ENCODE peak calls at places on chromosomes 11 and 22, in nine cellular contexts. Z, J, O, L, X, N, I, Q and D are unnamed samples.

GRCh38 chr11:44534215-44534711 is 31.2 kb upstream of the CD82 start:
- DNase-seq in I (no peak), J (no peak), N (no peak), Q (no peak), Z (no peak), L (no peak), X (no peak), O (no peak), D (no peak)

GRCh38 chr11:34508514-34508913 is 5.1 kb downstream of the ELF5 start:
- DNase-seq in Q (no peak), X (no peak), L (no peak), O (no peak), N (no peak), Z (no peak), J (no peak), I (no peak), D (no peak)

GRCh38 chr11:118622376-118623290 is 15.2 kb downstream of the PHLDB1 start:
- DNase-seq in J (peak), O (no peak), N (peak), X (no peak), L (no peak), Q (no peak), Z (peak), I (peak), D (no peak)

GRCh38 chr11:73464347-73464746 is 88.1 kb downstream of the RELT start:
- DNase-seq in I (no peak), Z (no peak), N (no peak), X (no peak), O (no peak), L (no peak), Q (no peak), J (peak), D (no peak)

GRCh38 chr11:112724194-112724790 is 236.9 kb upstream of the NCAM1 start:
- DNase-seq in N (no peak), X (no peak), L (no peak), J (no peak), Q (no peak), Z (no peak), O (no peak), I (no peak), D (no peak)

GRCh38 chr11:11454671-11455223 is 101.7 kb upstream of the CSNK2A3 start:
- DNase-seq in J (no peak), L (no peak), N (no peak), X (no peak), Z (no peak), Q (no peak), I (no peak), O (no peak), D (no peak)

GRCh38 chr11:75164318-75164827 is 13.5 kb downstream of the SLCO2B1 start:
- DNase-seq in O (no peak), Q (no peak), L (no peak), I (no peak), J (no peak), X (no peak), Z (no peak), N (peak), D (no peak)

GRCh38 chr11:72630104-72630852 is 43.9 kb downstream of the PDE2A start:
- DNase-seq in Q (no peak), O (no peak), X (no peak), I (no peak), Z (no peak), N (no peak), L (no peak), J (no peak), D (no peak)

GRCh38 chr11:131600591-131600990 is 230.2 kb downstream of the NTM start:
- DNase-seq in Z (no peak), I (no peak), N (no peak), L (no peak), O (no peak), X (no peak), Q (no peak), J (no peak), D (no peak)

GRCh38 chr22:17171016-17171312 is 11.9 kb upstream of the HDHD5 start:
- DNase-seq in J (no peak), Z (no peak), O (no peak), N (no peak), L (no peak), I (no peak), Q (no peak), X (no peak), D (no peak)

GRCh38 chr11:107581147-107581546 is 9.8 kb upstream of the ELMOD1 start:
- DNase-seq in L (no peak), Z (no peak), J (no peak), I (no peak), X (no peak), O (no peak), N (no peak), Q (no peak), D (no peak)

GRCh38 chr11:129814244-129814992 is 1.2 kb upstream of the TMEM45B start:
- DNase-seq in J (no peak), I (peak), N (no peak), X (no peak), Q (no peak), L (no peak), O (no peak), Z (no peak), D (no peak)

GRCh38 chr11:3220101-3220500 is 1.5 kb upstream of the MRGPRG start:
- DNase-seq in Z (no peak), Q (no peak), N (no peak), L (no peak), I (peak), O (no peak), X (no peak), J (no peak), D (no peak)

GRCh38 chr11:115298613-115299012 is 205.6 kb downstream of the CADM1 start:
- DNase-seq in N (no peak), Z (no peak), I (no peak), Q (no peak), L (no peak), X (no peak), J (no peak), O (no peak), D (no peak)

GRCh38 chr11:13140028-13140870 is 131.1 kb downstream of the RASSF10 start:
- DNase-seq in I (no peak), N (no peak), O (no peak), L (peak), Z (no peak), X (no peak), J (peak), Q (peak), D (no peak)

GRCh38 chr11:2892215-2893020 is 6.8 kb upstream of the CDKN1C start:
- DNase-seq in J (peak), L (peak), N (no peak), O (peak), I (peak), Q (peak), Z (peak), X (peak), D (peak)

GRCh38 chr11:9953994-9954626 is 290.2 kb downstream of the SWAP70 start:
- DNase-seq in I (no peak), N (no peak), L (no peak), O (no peak), Z (peak), J (no peak), X (no peak), Q (no peak), D (no peak)

GRCh38 chr22:46509416-46510089 is 27.9 kb downstream of the CELSR1 start:
- DNase-seq in Z (no peak), Q (no peak), O (no peak), N (no peak), J (no peak), L (no peak), X (no peak), I (no peak), D (no peak)

GRCh38 chr11:6403539-6403938 is 13.3 kb downstream of the SMPD1 start:
- DNase-seq in N (no peak), I (peak), O (no peak), X (no peak), Q (no peak), J (no peak), Z (no peak), L (no peak), D (no peak)

GRCh38 chr22:20239951-20240773 is 28.0 kb downstream of the RTN4R start:
- DNase-seq in I (no peak), O (no peak), J (no peak), X (peak), Z (peak), Q (no peak), L (no peak), N (no peak), D (no peak)

GRCh38 chr11:115623021-115623451 is 118.8 kb upstream of the CADM1 start:
- DNase-seq in Z (peak), I (peak), X (no peak), O (no peak), L (peak), J (peak), N (peak), Q (peak), D (no peak)

GRCh38 chr11:94794287-94795168 is 26.4 kb downstream of the AMOTL1 start:
- DNase-seq in L (no peak), N (peak), O (no peak), Q (peak), J (peak), X (no peak), I (no peak), Z (peak), D (no peak)

GRCh38 chr22:22061085-22062077 is 78.8 kb upstream of the TOP3B start:
- DNase-seq in Z (peak), J (peak), I (no peak), X (no peak), O (no peak), Q (no peak), N (no peak), L (no peak), D (no peak)

GRCh38 chr11:61917357-61918109 is at the start of gene RAB3IL1:
- DNase-seq in O (no peak), I (peak), Q (peak), Z (peak), N (peak), X (peak), L (peak), J (no peak), D (no peak)

DNA sequence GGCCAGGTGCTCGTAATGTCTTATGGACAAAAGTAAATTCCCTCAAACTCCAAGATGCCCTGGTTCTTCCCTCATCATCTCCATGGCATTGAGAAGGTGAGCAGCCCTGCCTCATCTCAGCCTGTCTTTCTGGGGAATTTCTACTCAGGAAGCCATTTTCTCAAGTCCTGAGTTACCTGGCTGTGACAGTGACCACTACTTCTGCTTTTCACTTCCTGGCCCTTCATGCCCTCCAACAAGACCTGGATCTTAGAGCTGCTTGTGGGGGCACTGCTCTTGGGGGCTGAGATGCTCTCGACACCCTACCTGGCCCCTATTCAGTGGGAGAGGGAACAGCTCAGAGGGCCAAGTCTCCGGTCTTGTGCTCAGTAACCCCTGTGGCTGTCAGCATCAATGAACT is 5.4 kb upstream of the IGSF22 start:
- DNase-seq in I (no peak), L (no peak), Z (no peak), J (no peak), Q (no peak), X (no peak), O (no peak), N (no peak), D (no peak)
- TF ChIP-seq CTCF in I (no peak), L (no peak), Z (no peak), J (no peak), Q (no peak), X (no peak), O (no peak), N (no peak), D (no peak)

DNA sequence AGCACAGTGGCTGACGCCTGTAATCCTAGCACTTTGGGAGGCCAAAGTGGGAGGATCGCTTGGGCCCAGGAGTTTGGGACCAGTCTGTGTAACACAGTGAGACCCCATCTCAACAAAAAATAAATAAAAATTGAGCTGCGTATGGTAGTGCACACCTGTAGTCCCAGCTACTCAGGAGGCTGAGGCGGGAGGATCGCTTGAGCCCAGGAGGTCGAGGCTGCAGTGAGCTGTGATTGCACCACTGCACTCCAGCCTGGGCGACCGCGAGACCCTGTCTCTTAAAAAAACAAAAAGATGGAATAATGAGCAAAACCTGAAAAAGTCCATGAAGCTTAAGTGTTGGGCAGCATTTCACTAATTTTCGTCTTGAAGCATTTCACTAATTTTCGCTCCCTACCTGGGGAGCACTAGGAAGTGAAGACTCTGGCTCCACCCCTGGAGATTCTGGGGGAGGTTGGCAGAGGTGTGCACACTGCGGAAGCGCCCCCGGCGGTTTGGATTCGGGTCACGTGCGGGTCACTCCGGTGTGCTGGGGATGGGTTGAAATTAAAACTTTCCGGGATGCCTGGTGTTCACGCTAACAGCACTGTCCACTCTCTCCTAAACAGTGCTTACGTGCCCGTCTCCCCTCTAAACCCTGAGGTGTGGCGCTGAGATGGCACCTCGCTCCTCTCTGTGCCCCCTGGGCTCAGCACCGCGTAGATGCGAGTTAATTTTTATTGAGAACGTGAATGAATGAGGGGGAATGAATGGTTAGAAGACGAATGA is 905 bp upstream of the NAA40 start:
- DNase-seq in X (no peak), N (no peak), O (no peak), I (peak), Z (no peak), L (peak), J (no peak), Q (no peak), D (no peak)
- TF ChIP-seq CTCF in X (peak), N (no peak), O (no peak), I (no peak), Z (no peak), L (no peak), J (no peak), Q (no peak), D (no peak)

GRCh38 chr11:8206251-8207079 is 37.6 kb upstream of the RIC3 start:
- DNase-seq in Z (peak), N (no peak), O (no peak), L (peak), X (no peak), J (no peak), Q (peak), I (no peak), D (peak)

GRCh38 chr11:8203980-8204379 is 35.2 kb upstream of the RIC3 start:
- DNase-seq in I (no peak), X (no peak), L (no peak), Q (no peak), O (no peak), J (no peak), N (no peak), Z (no peak), D (no peak)

GRCh38 chr11:8202428-8203160 is 33.8 kb upstream of the RIC3 start:
- DNase-seq in I (no peak), N (no peak), Q (no peak), X (no peak), J (no peak), L (no peak), O (no peak), Z (no peak), D (no peak)

GRCh38 chr11:8205566-8205965 is 36.7 kb upstream of the RIC3 start:
- DNase-seq in Z (no peak), N (no peak), Q (peak), O (no peak), L (no peak), X (no peak), I (no peak), J (no peak), D (no peak)

DNA sequence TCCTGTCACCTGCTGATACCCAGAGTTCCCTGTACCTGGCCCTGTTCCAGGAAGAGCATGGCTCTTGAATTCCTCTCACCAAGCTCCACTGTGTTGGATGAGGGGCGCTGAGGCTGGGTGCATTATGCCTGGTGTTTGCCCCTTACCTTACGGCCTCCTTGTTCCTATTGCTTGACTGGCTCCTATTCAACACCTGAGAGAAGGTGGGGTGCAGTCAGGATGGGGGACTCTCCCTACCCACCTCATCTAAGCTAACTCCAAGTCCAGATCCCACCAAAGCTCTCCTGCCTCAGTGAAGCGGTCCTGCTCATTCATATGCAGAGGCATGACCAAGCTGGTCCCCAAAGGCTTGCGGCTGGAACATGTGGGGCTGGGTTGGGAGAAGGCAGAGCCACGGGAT is 35.8 kb upstream of the RIC3 start:
- DNase-seq in I (no peak), Z (no peak), N (no peak), X (no peak), Q (no peak), J (no peak), L (no peak), O (no peak), D (no peak)
- TF ChIP-seq CTCF in I (no peak), Z (no peak), N (no peak), X (no peak), Q (no peak), J (no peak), L (no peak), O (no peak), D (no peak)

GRCh38 chr22:45251828-45252227 is 11.1 kb upstream of the KIAA0930 start:
- DNase-seq in I (no peak), Q (no peak), O (no peak), Z (no peak), N (no peak), L (no peak), X (no peak), J (no peak), D (no peak)
- TF ChIP-seq CTCF in I (no peak), Q (no peak), O (no peak), Z (no peak), N (no peak), L (no peak), X (peak), J (no peak), D (no peak)

DNA sequence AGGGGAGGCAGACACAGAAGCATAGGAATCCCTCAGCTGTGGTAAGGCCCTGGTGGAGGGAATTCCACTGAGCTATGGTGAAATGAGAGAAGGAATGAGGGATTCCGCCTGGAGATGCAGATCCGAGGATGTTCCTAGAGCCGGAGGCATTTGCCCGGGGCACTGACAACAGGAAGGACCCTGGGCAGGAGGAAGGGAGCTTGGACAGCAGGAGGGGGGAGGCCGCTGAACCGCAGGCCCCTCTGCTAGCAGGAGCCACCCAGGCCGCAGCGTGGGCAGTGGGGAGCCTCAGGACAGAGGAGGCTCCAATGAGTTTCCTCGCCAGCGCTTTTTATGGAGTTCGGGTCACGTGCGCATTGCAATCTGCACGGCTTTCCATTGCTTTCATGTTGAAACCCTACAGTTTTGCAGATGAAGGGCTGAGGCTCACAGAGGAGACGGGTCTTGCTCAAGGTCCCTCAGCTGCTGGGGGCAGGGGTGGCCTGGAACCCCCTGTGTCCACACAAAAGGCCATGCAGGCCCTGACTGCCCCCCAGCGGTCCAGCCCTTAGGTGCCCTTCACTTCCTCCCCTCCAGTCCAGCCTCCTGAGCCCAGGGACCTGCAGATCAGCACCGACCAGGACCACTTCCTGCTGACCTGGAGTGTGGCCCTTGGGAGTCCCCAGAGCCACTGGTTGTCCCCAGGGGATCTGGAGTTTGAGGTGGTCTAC is 15.6 kb downstream of the CSF2RB start:
- DNase-seq in N (no peak), Z (no peak), I (no peak), X (no peak), L (no peak), Q (no peak), J (no peak), O (no peak), D (no peak)
- TF ChIP-seq CTCF in N (no peak), Z (no peak), I (no peak), X (no peak), L (no peak), Q (no peak), J (no peak), O (no peak), D (no peak)

GRCh38 chr11:126870021-126870420 is 130.5 kb downstream of the KIRREL3 start:
- DNase-seq in Z (no peak), N (no peak), I (no peak), J (no peak), X (no peak), Q (no peak), O (no peak), L (no peak), D (no peak)

GRCh38 chr11:126874831-126875230 is 125.7 kb downstream of the KIRREL3 start:
- DNase-seq in L (no peak), Z (no peak), J (no peak), N (no peak), O (no peak), X (peak), Q (no peak), I (no peak), D (no peak)

GRCh38 chr11:126878892-126879291 is 121.7 kb downstream of the KIRREL3 start:
- DNase-seq in O (no peak), N (no peak), Q (no peak), X (no peak), Z (no peak), I (no peak), J (no peak), L (no peak), D (no peak)

GRCh38 chr11:126871792-126872191 is 128.8 kb downstream of the KIRREL3 start:
- DNase-seq in O (no peak), Q (no peak), J (no peak), N (no peak), X (no peak), Z (no peak), L (no peak), I (no peak), D (no peak)

DNA sequence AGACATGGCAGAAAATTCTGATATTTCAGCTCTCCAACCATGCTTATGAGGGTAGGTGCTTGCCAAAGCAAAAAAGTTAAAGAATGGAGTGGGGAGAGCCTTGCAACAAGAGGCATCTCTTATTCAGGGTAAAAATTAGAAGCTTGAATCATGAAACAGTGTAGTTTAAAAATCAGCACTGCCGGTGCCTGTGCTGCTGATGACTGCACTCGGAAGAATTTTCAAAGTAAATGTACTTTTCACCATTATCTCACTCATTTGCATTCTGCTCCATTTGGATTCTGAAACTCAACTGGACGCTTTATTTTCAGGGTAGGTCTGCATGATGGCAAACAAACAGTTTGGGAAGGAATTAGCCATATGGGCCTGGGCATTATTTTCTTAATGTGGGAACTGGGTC is 126.3 kb downstream of the KIRREL3 start:
- DNase-seq in O (no peak), N (no peak), Z (no peak), X (no peak), Q (no peak), L (no peak), J (peak), I (no peak), D (no peak)
- TF ChIP-seq CTCF in O (no peak), N (no peak), Z (no peak), X (no peak), Q (no peak), L (no peak), J (no peak), I (no peak), D (no peak)